ENCODE peak calls at places on chromosomes 2 and 18, in nine cellular contexts. Q is stimulated activated CD8-positive, alpha-beta memory T cell treated with anti-CD3 and anti-CD28 coated beads, Interleukin-4, amount 100 ng/mL, for 1 hour; O is activated CD4-positive, CD25-positive, alpha-beta regulatory T cell; M is Calu3; G is activated CD8-positive, alpha-beta memory T cell treated with anti-CD3 and anti-CD28 coated beads, Interleukin-2, amount 50 U/mL, for 4 hours; B is NCI-H1694 treated with DMSO at 0.1 percent for 48 hours; R is GM10248; V is ELR; H is cardiac fibroblast. Z is an unnamed sample.

GRCh38 chr2:178761759-178762371 is 45.4 kb downstream of the TTN start:
- DNase-seq in V (peak; percentile 81), M (peak; percentile 51), O (no peak), R (peak; percentile 25), H (peak; percentile 62), B (peak; percentile 49), G (no peak), Q (no peak), Z (peak; percentile 73)

GRCh38 chr2:11822746-11823411 is 76.4 kb downstream of the LPIN1 start:
- DNase-seq in Q (no peak), V (no peak), R (no peak), H (no peak), O (no peak), G (no peak), B (no peak), M (peak; percentile 24), Z (peak; percentile 69)

GRCh38 chr2:237152361-237152760 is 66.7 kb downstream of the COPS8 start:
- DNase-seq in H (no peak), R (no peak), Q (no peak), B (no peak), M (no peak), V (peak; percentile 23), O (no peak), G (no peak), Z (no peak)

GRCh38 chr2:215780313-215780712 is 233.0 kb downstream of the MREG start:
- DNase-seq in O (no peak), M (no peak), V (no peak), G (no peak), B (no peak), Q (no peak), R (no peak), H (no peak), Z (no peak)

GRCh38 chr2:202780514-202781021 is 91.0 kb downstream of the ICA1L start:
- DNase-seq in Q (no peak), G (no peak), M (peak; percentile 2), H (no peak), R (peak; percentile 31), V (peak; percentile 94), B (no peak), O (no peak), Z (peak; percentile 73)

GRCh38 chr2:96802281-96802595 is 13.8 kb upstream of the CNNM3 start:
- DNase-seq in H (no peak), V (no peak), Q (no peak), R (peak; percentile 77), M (no peak), G (no peak), B (no peak), O (peak; percentile 4), Z (no peak)

GRCh38 chr2:174280596-174280995 is 32.3 kb upstream of the OLA1 start:
- DNase-seq in R (no peak), G (no peak), M (no peak), O (no peak), B (no peak), H (no peak), Q (no peak), V (no peak), Z (no peak)

GRCh38 chr18:36672437-36673344 is 156.1 kb downstream of the TPGS2 start:
- DNase-seq in O (no peak), Q (no peak), G (no peak), V (peak; percentile 18), B (no peak), M (peak; percentile 11), H (peak; percentile 43), R (no peak), Z (peak; percentile 98)

GRCh38 chr18:76467371-76468190 is 27.5 kb downstream of the ZNF516 start:
- DNase-seq in G (no peak), B (no peak), O (no peak), R (no peak), Q (no peak), H (peak; percentile 58), V (no peak), M (no peak), Z (no peak)

GRCh38 chr2:206971805-206972204 is 32.5 kb downstream of the CPO start:
- DNase-seq in B (no peak), G (no peak), V (no peak), R (no peak), H (peak; percentile 38), M (no peak), Q (no peak), O (no peak), Z (peak; percentile 69)

GRCh38 chr2:175679728-175680127 is 322.3 kb downstream of the LNPK start:
- DNase-seq in Q (no peak), O (no peak), R (no peak), G (no peak), M (no peak), V (no peak), B (no peak), H (no peak), Z (no peak)

GRCh38 chr2:216596986-216597509 is 36.2 kb upstream of the IGFBP2 start:
- DNase-seq in R (no peak), O (no peak), B (peak; percentile 83), M (no peak), G (no peak), H (peak; percentile 24), Q (no peak), V (peak; percentile 34), Z (no peak)

GRCh38 chr2:85470850-85471800 is 52.6 kb downstream of the SH2D6 start:
- DNase-seq in Q (no peak), R (no peak), G (no peak), H (no peak), B (no peak), M (peak; percentile 30), O (no peak), V (peak; percentile 57), Z (peak; percentile 88)

GRCh38 chr2:197211881-197212342 is 98.7 kb downstream of the ANKRD44 start:
- DNase-seq in Q (no peak), G (peak; percentile 37), R (no peak), V (no peak), B (no peak), M (no peak), O (no peak), H (no peak), Z (no peak)

GRCh38 chr2:168635065-168635577 is 167.3 kb upstream of the NOSTRIN start:
- DNase-seq in V (no peak), H (peak; percentile 92), G (no peak), Q (no peak), R (no peak), M (no peak), O (no peak), B (no peak), Z (no peak)

GRCh38 chr2:234725528-234726264 is 226.1 kb upstream of the SH3BP4 start:
- DNase-seq in R (no peak), M (peak; percentile 6), Q (no peak), O (no peak), G (no peak), V (peak; percentile 65), H (peak; percentile 8), B (no peak), Z (no peak)